ENCODE peak calls at places on chromosome 14, in nine cellular contexts. F is GM03348, L is glutamatergic neuron, U is DND-41, B is NAMALWA, X is hippocampal formation, S is astrocyte of the cerebellum, N is COR-L47, V is T-helper 1 cell. Q is an unnamed sample.

GRCh38 chr14:58919262-58919661 is 269.2 kb upstream of the DAAM1 start:
- DNase-seq in F (no peak), L (peak), U (no peak), B (no peak), X (no peak), S (no peak), N (no peak), V (no peak), Q (no peak)

GRCh38 chr14:64758711-64759554 is 54.7 kb downstream of the PLEKHG3 start:
- DNase-seq in F (peak), L (peak), U (no peak), B (no peak), X (no peak), S (peak), N (peak), V (no peak), Q (no peak)

GRCh38 chr14:67491741-67492504 is 3.4 kb upstream of the TMEM229B start:
- DNase-seq in F (no peak), L (peak), U (no peak), B (no peak), X (no peak), S (no peak), N (peak), V (no peak), Q (peak)

GRCh38 chr14:97337670-97338069 is 540.5 kb downstream of the VRK1 start:
- DNase-seq in F (no peak), L (no peak), U (no peak), B (no peak), X (no peak), S (no peak), N (no peak), V (no peak), Q (no peak)

GRCh38 chr14:96038920-96039632 is at the start of gene C14orf132:
- DNase-seq in F (peak), L (peak), U (no peak), B (peak), X (peak), S (no peak), N (peak), V (peak), Q (peak)

GRCh38 chr14:57139173-57139572 is 129.5 kb downstream of the EXOC5 start:
- DNase-seq in F (no peak), L (no peak), U (no peak), B (no peak), X (no peak), S (no peak), N (peak), V (no peak), Q (peak)

GRCh38 chr14:52315355-52315718 is 1.2 kb downstream of the PTGER2 start:
- DNase-seq in F (no peak), L (no peak), U (no peak), B (no peak), X (no peak), S (no peak), N (no peak), V (peak), Q (no peak)

GRCh38 chr14:98189077-98189476 is 1082.9 kb downstream of the BCL11B start:
- DNase-seq in F (no peak), L (no peak), U (peak), B (no peak), X (no peak), S (no peak), N (no peak), V (peak), Q (no peak)

GRCh38 chr14:74401504-74402241 is 24.3 kb downstream of the SYNDIG1L start:
- DNase-seq in F (no peak), L (peak), U (peak), B (peak), X (no peak), S (no peak), N (no peak), V (peak), Q (peak)